ENCODE peak calls at places on chromosomes 1 and 21, in seven cellular contexts. X is AG04450, R is fibroblast of mammary gland, Z is fibroblast of pulmonary artery, G is GM20000, M is heart right ventricle, C is neural crest cell. H is an unnamed sample.

GRCh38 chr1:35564037-35564883 is 6.7 kb downstream of the NCDN start:
- DNase-seq in X (no peak), R (peak), Z (peak), G (peak), M (peak), C (peak), H (peak)

GRCh38 chr1:229342902-229343587 is at the start of gene CCSAP:
- DNase-seq in X (no peak), R (peak), Z (peak), G (peak), M (peak), C (no peak), H (peak)

GRCh38 chr1:20219991-20220390 is 33.7 kb upstream of the PLA2G2C start:
- DNase-seq in X (no peak), R (no peak), Z (no peak), G (no peak), M (no peak), C (no peak), H (no peak)

GRCh38 chr1:205072881-205073280 is 11.4 kb downstream of the TMEM81 start:
- DNase-seq in X (no peak), R (no peak), Z (no peak), G (no peak), M (no peak), C (no peak), H (no peak)

GRCh38 chr1:223772771-223773160 is 60.4 kb downstream of the CAPN2 start:
- DNase-seq in X (no peak), R (no peak), Z (no peak), G (no peak), M (no peak), C (no peak), H (no peak)

GRCh38 chr1:234620272-234620711 is 10.3 kb upstream of the IRF2BP2 start:
- DNase-seq in X (no peak), R (peak), Z (no peak), G (no peak), M (no peak), C (no peak), H (no peak)

GRCh38 chr1:207666342-207666741 is 21.4 kb downstream of the CR1L start:
- DNase-seq in X (no peak), R (no peak), Z (no peak), G (no peak), M (no peak), C (no peak), H (no peak)

GRCh38 chr1:180787628-180788307 is 124.9 kb upstream of the KIAA1614 start:
- DNase-seq in X (no peak), R (no peak), Z (no peak), G (no peak), M (no peak), C (no peak), H (no peak)

GRCh38 chr21:26752849-26753248 is 92.4 kb downstream of the ADAMTS1 start:
- DNase-seq in X (no peak), R (no peak), Z (no peak), G (no peak), M (no peak), C (no peak), H (no peak)

GRCh38 chr1:204130989-204131892 is 20.6 kb downstream of the ETNK2 start:
- DNase-seq in X (peak), R (peak), Z (peak), G (no peak), M (no peak), C (no peak), H (no peak)

GRCh38 chr1:7334475-7335035 is 436.5 kb upstream of the VAMP3 start:
- DNase-seq in X (no peak), R (peak), Z (no peak), G (no peak), M (peak), C (no peak), H (no peak)

GRCh38 chr1:218556016-218556415 is 210.9 kb downstream of the TGFB2 start:
- DNase-seq in X (no peak), R (no peak), Z (no peak), G (no peak), M (no peak), C (no peak), H (no peak)

GRCh38 chr1:61079276-61079897 is 3.0 kb upstream of the NFIA start:
- DNase-seq in X (no peak), R (no peak), Z (no peak), G (no peak), M (no peak), C (no peak), H (no peak)

GRCh38 chr1:204065174-204065985 is 7.5 kb upstream of the SOX13 start:
- DNase-seq in X (no peak), R (peak), Z (peak), G (no peak), M (peak), C (no peak), H (no peak)

GRCh38 chr1:16606106-16606505 is 7.3 kb downstream of the NBPF1 start:
- DNase-seq in X (no peak), R (no peak), Z (no peak), G (no peak), M (no peak), C (no peak), H (no peak)

GRCh38 chr1:12189328-12189682 is 22.5 kb downstream of the TNFRSF1B start:
- DNase-seq in X (no peak), R (no peak), Z (no peak), G (no peak), M (no peak), C (no peak), H (no peak)

GRCh38 chr1:247332901-247333361 is 1.3 kb upstream of the ZNF496 start:
- DNase-seq in X (no peak), R (peak), Z (peak), G (no peak), M (no peak), C (no peak), H (no peak)

GRCh38 chr1:216456682-216457081 is 33.4 kb upstream of the USH2A start:
- DNase-seq in X (no peak), R (peak), Z (peak), G (no peak), M (no peak), C (no peak), H (no peak)

GRCh38 chr1:199449681-199450080 is 577.8 kb upstream of the NR5A2 start:
- DNase-seq in X (no peak), R (no peak), Z (no peak), G (no peak), M (no peak), C (no peak), H (no peak)

GRCh38 chr21:46153259-46154154 is 1.9 kb downstream of the FTCD start:
- DNase-seq in X (no peak), R (no peak), Z (peak), G (peak), M (no peak), C (peak), H (peak)

GRCh38 chr1:229102741-229103480 is 168.0 kb upstream of the RAB4A start:
- DNase-seq in X (no peak), R (peak), Z (peak), G (no peak), M (no peak), C (no peak), H (no peak)

GRCh38 chr1:92442351-92442750 is 44.4 kb downstream of the GFI1 start:
- DNase-seq in X (no peak), R (no peak), Z (no peak), G (no peak), M (no peak), C (no peak), H (no peak)

GRCh38 chr1:226111109-226111864 is 48.8 kb downstream of the H3-3A start:
- DNase-seq in X (no peak), R (no peak), Z (no peak), G (peak), M (peak), C (no peak), H (no peak)

GRCh38 chr1:174800221-174800791 is 199.4 kb upstream of the CACYBP start:
- DNase-seq in X (no peak), R (no peak), Z (peak), G (no peak), M (no peak), C (no peak), H (no peak)

GRCh38 chr1:219805191-219805590 is 123.2 kb downstream of the SLC30A10 start:
- DNase-seq in X (no peak), R (no peak), Z (no peak), G (no peak), M (no peak), C (no peak), H (no peak)

GRCh38 chr1:175250027-175250426 is 57.5 kb upstream of the KIAA0040 start:
- DNase-seq in X (no peak), R (no peak), Z (no peak), G (no peak), M (no peak), C (no peak), H (no peak)

GRCh38 chr1:59788825-59789224 is 25.9 kb upstream of the HOOK1 start:
- DNase-seq in X (no peak), R (no peak), Z (no peak), G (no peak), M (no peak), C (no peak), H (no peak)

GRCh38 chr1:119966020-119966419 is 69.7 kb upstream of the ADAM30 start:
- DNase-seq in X (peak), R (peak), Z (peak), G (no peak), M (peak), C (no peak), H (no peak)

GRCh38 chr21:42493109-42494060 is 2.6 kb downstream of the RSPH1 start:
- DNase-seq in X (no peak), R (no peak), Z (no peak), G (no peak), M (no peak), C (no peak), H (no peak)

GRCh38 chr1:118151312-118151937 is 33.6 kb downstream of the SPAG17 start:
- DNase-seq in X (peak), R (peak), Z (peak), G (peak), M (peak), C (peak), H (peak)

GRCh38 chr1:16207318-16208269 is 4.9 kb downstream of the ARHGEF19 start:
- DNase-seq in X (no peak), R (peak), Z (no peak), G (no peak), M (no peak), C (no peak), H (no peak)

GRCh38 chr1:146031476-146031875 is 9.9 kb upstream of the HJV start:
- DNase-seq in X (no peak), R (no peak), Z (no peak), G (no peak), M (no peak), C (no peak), H (no peak)

GRCh38 chr1:234234199-234234598 is 139.1 kb upstream of the COA6 start:
- DNase-seq in X (no peak), R (no peak), Z (no peak), G (no peak), M (no peak), C (no peak), H (no peak)

GRCh38 chr1:26225033-26225831 is 8.8 kb upstream of the CEP85 start:
- DNase-seq in X (no peak), R (peak), Z (peak), G (peak), M (peak), C (peak), H (no peak)

GRCh38 chr21:36203603-36203889 is 46.9 kb downstream of the DOP1B start:
- DNase-seq in X (peak), R (peak), Z (peak), G (peak), M (no peak), C (no peak), H (peak)

GRCh38 chr1:64240209-64240608 is 36.8 kb downstream of the UBE2U start:
- DNase-seq in X (no peak), R (peak), Z (peak), G (no peak), M (no peak), C (no peak), H (no peak)
- TF ChIP-seq CTCF in X (peak), R (peak), Z (peak), G (no peak), M (peak), C (no peak), H (no peak)

DNA sequence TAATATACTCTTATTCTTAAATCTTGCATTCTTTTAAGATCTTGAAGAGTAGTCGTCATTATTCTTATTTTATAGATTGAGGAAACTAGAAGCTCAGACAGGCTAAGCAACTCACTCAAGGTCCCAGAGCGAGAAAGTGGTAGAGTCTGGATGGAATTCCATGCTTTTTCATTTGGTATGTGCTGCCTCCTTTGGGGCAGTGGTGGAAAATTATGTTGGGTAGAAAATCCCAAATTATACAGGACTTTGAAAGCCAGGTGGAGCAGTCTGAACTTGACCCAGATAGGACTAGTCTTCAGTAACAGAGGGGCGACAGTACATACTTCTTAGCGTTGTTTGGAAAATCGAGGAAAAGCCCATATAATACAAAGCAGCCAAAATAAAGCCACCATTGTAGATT is 205.6 kb downstream of the ATG4C start:
- DNase-seq in X (no peak), R (no peak), Z (no peak), G (no peak), M (no peak), C (no peak), H (no peak)
- TF ChIP-seq CTCF in X (no peak), R (peak), Z (no peak), G (no peak), M (no peak), C (peak), H (no peak)

GRCh38 chr1:5519366-5520135 is 472.7 kb downstream of the NPHP4 start:
- DNase-seq in X (no peak), R (no peak), Z (no peak), G (no peak), M (no peak), C (no peak), H (no peak)
- TF ChIP-seq CTCF in X (no peak), R (no peak), Z (no peak), G (no peak), M (no peak), C (no peak), H (no peak)

GRCh38 chr1:27368872-27369703 is 2.3 kb upstream of the MAP3K6 start:
- DNase-seq in X (no peak), R (peak), Z (peak), G (no peak), M (no peak), C (no peak), H (no peak)
- TF ChIP-seq CTCF in X (peak), R (peak), Z (peak), G (no peak), M (peak), C (peak), H (no peak)

GRCh38 chr1:18781031-18781430 is 78.4 kb downstream of the TAS1R2 start:
- DNase-seq in X (no peak), R (no peak), Z (no peak), G (no peak), M (no peak), C (no peak), H (no peak)
- TF ChIP-seq CTCF in X (no peak), R (no peak), Z (no peak), G (no peak), M (no peak), C (no peak), H (no peak)

DNA sequence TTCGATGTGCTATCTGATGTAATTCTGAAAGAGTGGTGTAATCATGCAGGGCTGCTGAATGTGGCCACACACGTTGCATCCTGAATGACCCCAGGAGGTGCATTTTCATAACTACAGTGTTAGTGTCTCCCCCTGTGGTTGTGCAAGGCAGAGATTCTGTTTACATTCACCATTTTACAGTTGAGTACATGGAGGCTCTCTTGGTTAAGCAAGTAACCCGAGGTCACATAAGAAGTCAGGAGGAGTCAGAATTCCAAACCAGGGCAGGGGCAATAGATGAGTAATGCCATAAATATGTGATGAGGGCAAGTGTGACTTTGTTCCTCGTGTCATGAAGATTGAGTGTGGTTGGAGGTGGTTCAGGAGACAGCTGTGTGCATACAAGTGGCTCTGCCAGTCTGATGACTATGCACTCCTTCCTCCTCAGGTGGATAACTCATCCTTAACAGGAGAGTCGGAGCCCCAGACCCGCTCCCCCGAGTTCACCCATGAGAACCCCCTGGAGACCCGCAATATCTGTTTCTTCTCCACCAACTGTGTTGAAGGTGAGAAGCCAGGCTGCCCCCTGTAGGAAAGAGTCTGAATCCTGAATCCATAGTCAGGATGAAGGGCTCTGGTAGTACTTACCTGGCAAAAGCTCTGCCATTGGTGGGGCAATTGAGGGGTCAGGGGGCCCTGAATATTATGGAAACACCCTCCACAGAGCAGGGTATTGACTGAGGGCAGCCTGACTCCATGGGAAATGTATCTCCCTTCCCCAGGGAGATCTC is 9.3 kb downstream of the ATP1A2 start:
- DNase-seq in X (peak), R (peak), Z (peak), G (no peak), M (peak), C (no peak), H (no peak)
- TF ChIP-seq CTCF in X (peak), R (peak), Z (no peak), G (no peak), M (no peak), C (no peak), H (no peak)

GRCh38 chr1:178502330-178502714 is 5.6 kb upstream of the CLEC20A start:
- DNase-seq in X (no peak), R (no peak), Z (no peak), G (no peak), M (no peak), C (no peak), H (no peak)

GRCh38 chr1:178503849-178504248 is 7.1 kb upstream of the CLEC20A start:
- DNase-seq in X (no peak), R (no peak), Z (no peak), G (no peak), M (no peak), C (no peak), H (no peak)

GRCh38 chr1:178506177-178506576 is 6.7 kb upstream of the TEX35 start:
- DNase-seq in X (no peak), R (no peak), Z (no peak), G (no peak), M (no peak), C (no peak), H (no peak)

GRCh38 chr1:178502856-178503255 is 6.1 kb upstream of the CLEC20A start:
- DNase-seq in X (no peak), R (no peak), Z (no peak), G (no peak), M (no peak), C (no peak), H (no peak)

DNA sequence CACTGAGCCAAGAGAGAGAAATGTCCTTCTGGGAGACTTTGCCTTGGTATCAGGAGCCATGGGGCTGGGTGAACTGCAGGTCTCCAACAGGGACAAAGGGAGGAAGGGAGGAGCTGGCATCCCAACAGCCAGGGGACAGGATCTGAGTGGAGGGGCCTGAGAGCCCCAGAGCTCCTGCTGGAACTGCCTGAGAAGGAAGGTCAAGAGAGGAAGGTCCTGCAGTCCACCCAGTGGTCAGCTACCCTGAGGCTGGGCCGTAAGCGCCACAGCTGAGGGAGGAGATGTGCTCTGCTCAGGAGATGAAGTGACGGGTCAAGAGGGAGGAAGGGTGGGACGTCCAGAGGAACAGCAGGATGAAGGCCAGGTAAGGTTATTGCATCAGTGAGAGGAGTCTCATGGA is 7.5 kb upstream of the CLEC20A start:
- DNase-seq in X (no peak), R (no peak), Z (no peak), G (no peak), M (no peak), C (no peak), H (no peak)
- TF ChIP-seq CTCF in X (no peak), R (no peak), Z (no peak), G (no peak), M (no peak), C (no peak), H (no peak)